ENCODE peak calls at places on chromosome 11, in six cellular contexts. One of them, this sample, is unnamed.

GRCh38 chr11:69691449-69691848 is 12.4 kb downstream of the FGF19 start:
- DNase-seq in stomach: no peak
- DNase-seq in sigmoid colon: peak; percentile 3
- DNase-seq in upper lobe of left lung: no peak
- DNase-seq in ovary: no peak
- DNase-seq in suprapubic skin: no peak
- DNase-seq in this sample: no peak

GRCh38 chr11:113331436-113331835 is 17.1 kb downstream of the TTC12 start:
- DNase-seq in sigmoid colon: no peak
- DNase-seq in suprapubic skin: no peak
- DNase-seq in stomach: no peak
- DNase-seq in upper lobe of left lung: no peak
- DNase-seq in ovary: no peak
- DNase-seq in this sample: no peak

GRCh38 chr11:96238563-96239166 is 104.3 kb downstream of the MAML2 start:
- DNase-seq in sigmoid colon: no peak
- DNase-seq in suprapubic skin: no peak
- DNase-seq in upper lobe of left lung: no peak
- DNase-seq in ovary: no peak
- DNase-seq in stomach: no peak
- DNase-seq in this sample: no peak

GRCh38 chr11:22641559-22641958 is 15.9 kb upstream of the FANCF start:
- DNase-seq in sigmoid colon: no peak
- DNase-seq in ovary: no peak
- DNase-seq in stomach: no peak
- DNase-seq in upper lobe of left lung: no peak
- DNase-seq in suprapubic skin: no peak
- DNase-seq in this sample: no peak

GRCh38 chr11:128859563-128860441 is 7.3 kb downstream of the KCNJ1 start:
- DNase-seq in upper lobe of left lung: peak; percentile 80
- DNase-seq in sigmoid colon: no peak
- DNase-seq in suprapubic skin: no peak
- DNase-seq in stomach: peak; percentile 84
- DNase-seq in ovary: peak; percentile 57
- DNase-seq in this sample: peak; percentile 63

GRCh38 chr11:1153105-1153950 is 4.4 kb upstream of the MUC5AC start:
- DNase-seq in suprapubic skin: no peak
- DNase-seq in ovary: no peak
- DNase-seq in stomach: no peak
- DNase-seq in sigmoid colon: no peak
- DNase-seq in upper lobe of left lung: peak; percentile 15
- DNase-seq in this sample: no peak

GRCh38 chr11:32586576-32587190 is 3.1 kb downstream of the EIF3M start:
- DNase-seq in upper lobe of left lung: no peak
- DNase-seq in suprapubic skin: no peak
- DNase-seq in stomach: no peak
- DNase-seq in sigmoid colon: no peak
- DNase-seq in ovary: no peak
- DNase-seq in this sample: no peak

GRCh38 chr11:120229451-120230424 is 10.2 kb upstream of the POU2F3 start:
- DNase-seq in stomach: no peak
- DNase-seq in upper lobe of left lung: no peak
- DNase-seq in ovary: no peak
- DNase-seq in suprapubic skin: no peak
- DNase-seq in sigmoid colon: no peak
- DNase-seq in this sample: no peak

GRCh38 chr11:122033193-122033592 is 82.8 kb downstream of the BLID start:
- DNase-seq in ovary: no peak
- DNase-seq in sigmoid colon: no peak
- DNase-seq in suprapubic skin: no peak
- DNase-seq in upper lobe of left lung: no peak
- DNase-seq in stomach: no peak
- DNase-seq in this sample: no peak

GRCh38 chr11:6237903-6238302 is 986 bp upstream of the CNGA4 start:
- DNase-seq in ovary: no peak
- DNase-seq in suprapubic skin: no peak
- DNase-seq in stomach: no peak
- DNase-seq in upper lobe of left lung: no peak
- DNase-seq in sigmoid colon: no peak
- DNase-seq in this sample: no peak

GRCh38 chr11:102730036-102730815 is 5.5 kb upstream of the MMP8 start:
- DNase-seq in upper lobe of left lung: no peak
- DNase-seq in ovary: no peak
- DNase-seq in sigmoid colon: no peak
- DNase-seq in suprapubic skin: no peak
- DNase-seq in stomach: no peak
- DNase-seq in this sample: no peak

GRCh38 chr11:102733232-102733875 is 8.6 kb upstream of the MMP8 start:
- DNase-seq in ovary: no peak
- DNase-seq in stomach: peak; percentile 79
- DNase-seq in sigmoid colon: no peak
- DNase-seq in suprapubic skin: no peak
- DNase-seq in upper lobe of left lung: peak; percentile 59
- DNase-seq in this sample: peak; percentile 35

GRCh38 chr11:102722804-102723203 is 1.9 kb downstream of the MMP8 start:
- DNase-seq in sigmoid colon: no peak
- DNase-seq in upper lobe of left lung: no peak
- DNase-seq in stomach: no peak
- DNase-seq in ovary: no peak
- DNase-seq in suprapubic skin: no peak
- DNase-seq in this sample: no peak

GRCh38 chr11:102724904-102725515 is at the start of gene MMP8:
- DNase-seq in sigmoid colon: no peak
- DNase-seq in upper lobe of left lung: no peak
- DNase-seq in ovary: no peak
- DNase-seq in suprapubic skin: no peak
- DNase-seq in stomach: no peak
- DNase-seq in this sample: no peak

GRCh38 chr11:102727890-102728289 is 3.1 kb upstream of the MMP8 start:
- DNase-seq in stomach: no peak
- DNase-seq in upper lobe of left lung: no peak
- DNase-seq in ovary: no peak
- DNase-seq in suprapubic skin: no peak
- DNase-seq in sigmoid colon: no peak
- DNase-seq in this sample: no peak
- TF ChIP-seq POLR2A in stomach: no peak
- TF ChIP-seq POLR2A in upper lobe of left lung: no peak
- TF ChIP-seq POLR2A in ovary: no peak
- TF ChIP-seq POLR2A in suprapubic skin: no peak
- TF ChIP-seq POLR2A in sigmoid colon: no peak
- TF ChIP-seq POLR2A in this sample: no peak

GRCh38 chr11:58957922-58958321 is 18.6 kb downstream of the GLYATL1 start:
- DNase-seq in upper lobe of left lung: no peak
- DNase-seq in stomach: no peak
- DNase-seq in sigmoid colon: no peak
- DNase-seq in suprapubic skin: no peak
- DNase-seq in ovary: no peak
- DNase-seq in this sample: no peak

GRCh38 chr11:58963551-58964075 is 24.3 kb downstream of the GLYATL1 start:
- DNase-seq in suprapubic skin: no peak
- DNase-seq in sigmoid colon: no peak
- DNase-seq in ovary: no peak
- DNase-seq in stomach: peak; percentile 33
- DNase-seq in upper lobe of left lung: peak; percentile 21
- DNase-seq in this sample: no peak

DNA sequence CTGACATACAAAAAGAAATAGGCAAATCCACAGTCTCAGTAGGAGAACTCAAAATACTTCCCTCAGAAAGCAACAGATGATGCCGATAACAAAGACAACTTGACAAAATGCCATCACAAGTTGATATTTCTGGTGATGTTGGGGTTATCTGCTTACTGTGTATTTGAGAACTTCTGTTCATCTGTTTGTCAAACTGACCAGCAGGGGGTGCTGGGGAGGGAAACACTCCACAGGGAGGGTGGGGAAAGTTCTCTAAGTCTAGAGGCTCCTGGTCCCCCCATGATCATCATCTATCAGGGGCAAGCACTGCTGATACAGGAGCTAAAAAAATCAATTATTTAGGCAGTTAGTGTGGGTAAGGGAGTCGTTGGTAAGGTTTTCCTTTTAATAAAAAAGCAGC is 19.2 kb downstream of the GLYATL1 start:
- DNase-seq in sigmoid colon: no peak
- DNase-seq in upper lobe of left lung: peak; percentile 29
- DNase-seq in suprapubic skin: no peak
- DNase-seq in ovary: no peak
- DNase-seq in stomach: peak; percentile 57
- DNase-seq in this sample: peak; percentile 23
- TF ChIP-seq CTCF in sigmoid colon: no peak
- TF ChIP-seq CTCF in upper lobe of left lung: peak; percentile 18
- TF ChIP-seq CTCF in suprapubic skin: peak; percentile 23
- TF ChIP-seq CTCF in ovary: no peak
- TF ChIP-seq CTCF in stomach: peak; percentile 43
- TF ChIP-seq CTCF in this sample: no peak

GRCh38 chr11:2913029-2913431 is 16.2 kb downstream of the PHLDA2 start:
- DNase-seq in ovary: no peak
- DNase-seq in upper lobe of left lung: no peak
- DNase-seq in stomach: no peak
- DNase-seq in sigmoid colon: no peak
- DNase-seq in suprapubic skin: no peak
- DNase-seq in this sample: no peak
- TF ChIP-seq EP300 in ovary: no peak
- TF ChIP-seq EP300 in upper lobe of left lung: no peak
- TF ChIP-seq EP300 in stomach: no peak
- TF ChIP-seq EP300 in sigmoid colon: no peak
- TF ChIP-seq EP300 in suprapubic skin: no peak
- TF ChIP-seq EP300 in this sample: no peak

DNA sequence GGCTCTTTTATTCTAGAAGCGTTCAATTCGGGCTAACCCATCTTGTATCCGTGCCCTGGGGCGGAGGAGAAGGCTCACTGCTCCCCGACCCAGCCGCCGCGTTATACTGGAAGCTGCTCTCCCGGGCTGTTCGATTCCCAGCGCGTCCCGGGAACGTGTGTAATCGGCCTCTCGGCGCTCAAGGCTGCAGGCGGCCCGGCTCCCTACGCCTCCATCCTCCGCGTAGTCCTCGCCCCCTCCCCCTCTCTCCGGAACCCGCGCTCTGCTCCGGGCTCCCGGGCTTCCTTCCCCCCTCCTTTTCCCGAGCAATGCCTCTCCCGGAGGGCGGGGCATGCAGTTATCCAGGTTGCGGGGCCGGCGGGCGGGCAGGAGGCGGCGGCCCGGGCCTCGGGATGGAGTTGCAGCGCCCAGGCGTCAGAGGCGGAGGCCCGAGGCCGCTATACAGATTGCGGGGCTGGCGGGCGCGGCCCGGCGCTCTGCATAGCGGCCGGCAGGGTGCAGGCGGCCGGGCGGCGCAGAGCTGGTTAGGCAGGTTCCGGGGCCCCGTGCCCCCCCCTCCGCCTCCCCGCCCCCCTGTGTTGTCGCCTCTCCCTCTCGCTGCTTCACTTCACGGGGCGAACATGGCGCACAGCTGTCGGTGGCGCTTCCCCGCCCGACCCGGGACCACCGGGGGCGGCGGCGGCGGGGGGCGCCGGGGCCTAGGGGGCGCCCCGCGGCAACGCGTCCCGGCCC is at the start of gene KMT2A:
- DNase-seq in suprapubic skin: peak; percentile 97
- DNase-seq in stomach: peak; percentile 97
- DNase-seq in sigmoid colon: peak; percentile 99
- DNase-seq in ovary: peak; percentile 99
- DNase-seq in upper lobe of left lung: peak; percentile 94
- DNase-seq in this sample: peak; percentile 96
- TF ChIP-seq POLR2A in suprapubic skin: no peak
- TF ChIP-seq POLR2A in stomach: no peak
- TF ChIP-seq POLR2A in sigmoid colon: no peak
- TF ChIP-seq POLR2A in ovary: peak; percentile 50
- TF ChIP-seq POLR2A in upper lobe of left lung: peak; percentile 63
- TF ChIP-seq POLR2A in this sample: no peak

DNA sequence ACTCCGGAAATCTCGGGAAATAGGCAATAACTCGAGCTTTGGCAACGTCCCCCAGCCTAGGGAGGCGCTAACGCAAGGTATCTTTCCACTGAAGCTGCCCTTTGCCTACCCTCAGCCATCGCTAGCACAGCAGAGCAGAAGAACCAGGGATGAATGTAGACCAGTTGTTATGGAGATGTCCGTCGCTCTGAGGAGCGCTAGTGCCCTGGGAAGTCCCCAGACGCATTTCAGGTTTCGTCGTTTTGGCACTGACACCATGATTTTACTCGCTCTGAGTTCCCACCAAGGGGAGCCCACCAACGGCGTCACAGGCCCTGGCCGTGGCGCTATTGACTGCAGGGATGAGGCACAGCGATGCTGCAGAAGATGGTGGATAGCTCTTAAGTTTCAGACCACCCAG is 22.7 kb upstream of the BDNF start:
- DNase-seq in sigmoid colon: no peak
- DNase-seq in stomach: no peak
- DNase-seq in ovary: no peak
- DNase-seq in suprapubic skin: no peak
- DNase-seq in upper lobe of left lung: no peak
- DNase-seq in this sample: no peak
- TF ChIP-seq CTCF in sigmoid colon: no peak
- TF ChIP-seq CTCF in stomach: no peak
- TF ChIP-seq CTCF in ovary: no peak
- TF ChIP-seq CTCF in suprapubic skin: no peak
- TF ChIP-seq CTCF in upper lobe of left lung: no peak
- TF ChIP-seq CTCF in this sample: no peak

DNA sequence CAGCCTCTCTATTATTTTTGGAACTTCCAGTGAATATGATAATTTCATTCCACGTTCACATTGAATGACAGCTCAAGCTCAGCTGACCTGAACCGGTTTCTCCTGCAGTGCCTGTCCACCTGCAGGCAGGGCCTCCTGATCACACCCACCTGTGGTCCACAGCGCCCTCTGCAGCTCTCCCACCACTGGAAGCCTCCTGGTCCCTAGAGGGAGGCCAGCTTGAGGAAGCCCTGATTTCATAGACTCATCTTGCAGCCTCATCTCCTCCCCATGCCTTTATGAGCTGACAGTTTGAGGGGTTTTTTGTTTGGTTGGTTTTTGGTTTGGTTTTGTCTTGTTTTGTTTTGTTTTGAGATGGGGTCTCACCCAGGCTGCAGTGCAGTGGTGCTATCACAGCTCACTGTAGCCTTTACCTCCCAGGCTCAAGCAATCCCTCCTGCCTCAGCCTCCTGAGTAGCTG is 29.9 kb upstream of the MALAT1 start:
- DNase-seq in sigmoid colon: peak; percentile 78
- DNase-seq in stomach: peak; percentile 93
- DNase-seq in ovary: peak; percentile 52
- DNase-seq in suprapubic skin: peak; percentile 82
- DNase-seq in upper lobe of left lung: peak; percentile 94
- DNase-seq in this sample: no peak
- TF ChIP-seq EP300 in sigmoid colon: no peak
- TF ChIP-seq EP300 in stomach: no peak
- TF ChIP-seq EP300 in ovary: no peak
- TF ChIP-seq EP300 in suprapubic skin: no peak
- TF ChIP-seq EP300 in upper lobe of left lung: no peak
- TF ChIP-seq EP300 in this sample: no peak

This sample was measured in tibial nerve.